ENCODE peak calls at places on chromosomes 13 and 19, in eight cellular contexts. U is breast epithelium, O is heart left ventricle, Q is sigmoid colon, Z is A549, B is adrenal gland, A is body of pancreas, H is uterus. G is an unnamed sample. For H3K4me1, the result is how much of the 10 kb centered on the place peaks cover.

GRCh38 chr13:81874253-81874652 is 1533.3 kb upstream of the SPRY2 start:
- DNase-seq in U (no peak), O (no peak), Q (no peak), Z (no peak), B (no peak), A (no peak), H (no peak), G (no peak)

GRCh38 chr19:34474233-34474989 is 7.1 kb upstream of the WTIP start:
- DNase-seq in U (no peak), O (no peak), Q (no peak), Z (no peak), B (no peak), A (no peak), H (no peak), G (no peak)

GRCh38 chr13:29369060-29369743 is 226.3 kb downstream of the SLC7A1 start:
- DNase-seq in U (no peak), O (no peak), Q (no peak), Z (no peak), B (no peak), A (peak), H (no peak), G (no peak)

GRCh38 chr13:103726808-103727207 is 660.6 kb upstream of the SLC10A2 start:
- DNase-seq in U (no peak), O (no peak), Q (no peak), Z (no peak), B (no peak), A (no peak), H (no peak), G (no peak)

GRCh38 chr19:54609356-54609791 is 15.9 kb downstream of the LILRA1 start:
- DNase-seq in U (no peak), O (peak), Q (no peak), Z (no peak), B (no peak), A (no peak), H (no peak), G (no peak)

GRCh38 chr13:111043575-111043982 is 71.5 kb upstream of the ARHGEF7 start:
- DNase-seq in U (no peak), O (peak), Q (no peak), Z (no peak), B (no peak), A (no peak), H (peak), G (no peak)

GRCh38 chr19:33446156-33446917 is 72.8 kb downstream of the CEBPG start:
- DNase-seq in U (peak), O (no peak), Q (peak), Z (no peak), B (no peak), A (no peak), H (no peak), G (no peak)

GRCh38 chr19:7888826-7889217 is 512 bp downstream of the LRRC8E start:
- DNase-seq in U (no peak), O (no peak), Q (no peak), Z (no peak), B (no peak), A (no peak), H (no peak), G (peak)

GRCh38 chr19:31348416-31349159 is 648 bp downstream of the TSHZ3 start:
- DNase-seq in U (no peak), O (peak), Q (peak), Z (no peak), B (no peak), A (no peak), H (peak), G (no peak)

GRCh38 chr13:45434556-45435371 is 16.6 kb upstream of the SLC25A30 start:
- DNase-seq in U (no peak), O (no peak), Q (no peak), Z (no peak), B (no peak), A (no peak), H (no peak), G (peak)
- TF ChIP-seq POLR2A in U (no peak), O (no peak), Q (no peak), Z (no peak), B (no peak), A (no peak), H (no peak), G (no peak)

GRCh38 chr19:1268392-1269064 is 604 bp upstream of the CIRBP start:
- DNase-seq in U (no peak), O (no peak), Q (peak), Z (no peak), B (peak), A (no peak), H (peak), G (no peak)
- H3K4me1 ChIP-seq in U (under half), O (half or more), Q (under half), Z (half or more), B (half or more), A (half or more), H (half or more), G (half or more)

DNA sequence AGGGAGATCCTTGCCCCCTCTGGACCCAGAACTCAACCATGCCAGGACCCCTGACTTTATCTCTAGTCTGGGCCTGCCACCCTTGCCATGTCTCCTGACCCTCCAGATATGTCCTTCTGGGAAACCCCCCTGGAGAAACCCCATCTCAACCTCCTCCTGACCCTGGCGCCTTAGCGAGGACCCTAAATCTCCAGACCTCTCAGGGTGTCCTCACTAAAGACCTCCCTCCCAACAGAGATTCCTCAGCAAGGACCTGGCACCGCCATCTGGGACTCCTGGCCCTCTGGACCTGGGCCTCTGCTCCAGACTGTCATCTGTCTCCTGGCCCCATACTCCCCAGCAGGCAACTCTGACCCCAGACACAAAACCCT is 1.3 kb downstream of the KCNK6 start:
- DNase-seq in U (no peak), O (no peak), Q (no peak), Z (no peak), B (no peak), A (no peak), H (no peak), G (no peak)
- H3K27ac ChIP-seq in U (peak), O (peak), Q (peak), Z (no peak), B (peak), A (no peak), H (peak), G (peak)

GRCh38 chr19:41318696-41319499 is 8.9 kb downstream of the CCDC97 start:
- DNase-seq in U (no peak), O (no peak), Q (no peak), Z (no peak), B (no peak), A (no peak), H (no peak), G (no peak)
- TF ChIP-seq POLR2A in U (no peak), O (no peak), Q (no peak), Z (no peak), B (no peak), A (no peak), H (no peak), G (no peak)

GRCh38 chr13:98570929-98571372 is 6.0 kb downstream of the STK24 start:
- DNase-seq in U (no peak), O (no peak), Q (no peak), Z (no peak), B (peak), A (no peak), H (peak), G (peak)
- H3K4me1 ChIP-seq in U (under half), O (under half), Q (under half), Z (half or more), B (under half), A (half or more), H (under half), G (half or more)

GRCh38 chr19:49398931-49399330 is 10.9 kb downstream of the KASH5 start:
- DNase-seq in U (no peak), O (no peak), Q (no peak), Z (no peak), B (no peak), A (no peak), H (no peak), G (no peak)
- H3K27ac ChIP-seq in U (no peak), O (no peak), Q (no peak), Z (no peak), B (no peak), A (no peak), H (no peak), G (no peak)

GRCh38 chr19:58475714-58476497 is at the start of gene ZNF446:
- DNase-seq in U (peak), O (peak), Q (peak), Z (peak), B (peak), A (peak), H (peak), G (peak)
- TF ChIP-seq POLR2A in U (peak), O (peak), Q (peak), Z (peak), B (peak), A (peak), H (peak), G (peak)

GRCh38 chr19:42279148-42279901 is 10.3 kb downstream of the CIC start:
- DNase-seq in U (no peak), O (no peak), Q (peak), Z (no peak), B (peak), A (no peak), H (no peak), G (no peak)
- H3K4me1 ChIP-seq in U (under half), O (half or more), Q (under half), Z (under half), B (under half), A (half or more), H (under half), G (half or more)

GRCh38 chr19:47377208-47377701 is 28.1 kb downstream of the DHX34 start:
- DNase-seq in U (no peak), O (peak), Q (peak), Z (no peak), B (peak), A (peak), H (no peak), G (no peak)
- H3K27ac ChIP-seq in U (peak), O (peak), Q (peak), Z (no peak), B (no peak), A (no peak), H (no peak), G (no peak)

GRCh38 chr13:40563350-40564125 is 102.9 kb downstream of the FOXO1 start:
- DNase-seq in U (no peak), O (no peak), Q (no peak), Z (no peak), B (peak), A (peak), H (no peak), G (no peak)
- TF ChIP-seq POLR2A in U (no peak), O (no peak), Q (no peak), Z (no peak), B (no peak), A (no peak), H (no peak), G (no peak)